ENCODE peak calls at places on chromosomes 11 and 22, in five cellular contexts. One of them, this sample, is unnamed.

GRCh38 chr22:20238567-20239062 is 29.5 kb downstream of the RTN4R start:
- DNase-seq in upper lobe of right lung: peak; percentile 84
- DNase-seq in stimulated activated CD8-positive, alpha-beta memory T cell treated with anti-CD3 and anti-CD28 coated beads, Interleukin-15, amount 100 ng/mL, for 24 hours: no peak
- DNase-seq in lung: peak; percentile 60
- DNase-seq in hepatic stellate cell: peak; percentile 64
- DNase-seq in this sample: peak; percentile 44

GRCh38 chr11:129910360-129910759 is 15.0 kb upstream of the NFRKB start:
- DNase-seq in upper lobe of right lung: no peak
- DNase-seq in stimulated activated CD8-positive, alpha-beta memory T cell treated with anti-CD3 and anti-CD28 coated beads, Interleukin-15, amount 100 ng/mL, for 24 hours: no peak
- DNase-seq in lung: no peak
- DNase-seq in hepatic stellate cell: no peak
- DNase-seq in this sample: peak; percentile 36

GRCh38 chr11:27059431-27059830 is 18.8 kb downstream of the BBOX1 start:
- DNase-seq in upper lobe of right lung: no peak
- DNase-seq in stimulated activated CD8-positive, alpha-beta memory T cell treated with anti-CD3 and anti-CD28 coated beads, Interleukin-15, amount 100 ng/mL, for 24 hours: no peak
- DNase-seq in lung: no peak
- DNase-seq in hepatic stellate cell: no peak
- DNase-seq in this sample: no peak

GRCh38 chr11:42974510-42974909 is 337.3 kb upstream of the API5 start:
- DNase-seq in upper lobe of right lung: no peak
- DNase-seq in stimulated activated CD8-positive, alpha-beta memory T cell treated with anti-CD3 and anti-CD28 coated beads, Interleukin-15, amount 100 ng/mL, for 24 hours: no peak
- DNase-seq in lung: no peak
- DNase-seq in hepatic stellate cell: no peak
- DNase-seq in this sample: peak; percentile 48

GRCh38 chr11:34126959-34127848 is 21.8 kb downstream of the NAT10 start:
- DNase-seq in upper lobe of right lung: no peak
- DNase-seq in stimulated activated CD8-positive, alpha-beta memory T cell treated with anti-CD3 and anti-CD28 coated beads, Interleukin-15, amount 100 ng/mL, for 24 hours: no peak
- DNase-seq in lung: no peak
- DNase-seq in hepatic stellate cell: no peak
- DNase-seq in this sample: no peak

GRCh38 chr22:46579751-46580449 is 40.3 kb upstream of the GRAMD4 start:
- DNase-seq in upper lobe of right lung: peak; percentile 63
- DNase-seq in stimulated activated CD8-positive, alpha-beta memory T cell treated with anti-CD3 and anti-CD28 coated beads, Interleukin-15, amount 100 ng/mL, for 24 hours: no peak
- DNase-seq in lung: no peak
- DNase-seq in hepatic stellate cell: no peak
- DNase-seq in this sample: no peak

GRCh38 chr22:36221799-36222751 is 17.3 kb downstream of the APOL2 start:
- DNase-seq in upper lobe of right lung: no peak
- DNase-seq in stimulated activated CD8-positive, alpha-beta memory T cell treated with anti-CD3 and anti-CD28 coated beads, Interleukin-15, amount 100 ng/mL, for 24 hours: no peak
- DNase-seq in lung: peak; percentile 67
- DNase-seq in hepatic stellate cell: no peak
- DNase-seq in this sample: peak; percentile 35

GRCh38 chr11:134466035-134466908 is 54.2 kb upstream of the B3GAT1 start:
- DNase-seq in upper lobe of right lung: no peak
- DNase-seq in stimulated activated CD8-positive, alpha-beta memory T cell treated with anti-CD3 and anti-CD28 coated beads, Interleukin-15, amount 100 ng/mL, for 24 hours: no peak
- DNase-seq in lung: no peak
- DNase-seq in hepatic stellate cell: no peak
- DNase-seq in this sample: no peak

GRCh38 chr11:97201743-97202612 is 812.2 kb downstream of the JRKL start:
- DNase-seq in upper lobe of right lung: no peak
- DNase-seq in stimulated activated CD8-positive, alpha-beta memory T cell treated with anti-CD3 and anti-CD28 coated beads, Interleukin-15, amount 100 ng/mL, for 24 hours: no peak
- DNase-seq in lung: no peak
- DNase-seq in hepatic stellate cell: no peak
- DNase-seq in this sample: no peak

GRCh38 chr11:119684361-119685072 is 44.5 kb downstream of the NECTIN1 start:
- DNase-seq in upper lobe of right lung: no peak
- DNase-seq in stimulated activated CD8-positive, alpha-beta memory T cell treated with anti-CD3 and anti-CD28 coated beads, Interleukin-15, amount 100 ng/mL, for 24 hours: no peak
- DNase-seq in lung: no peak
- DNase-seq in hepatic stellate cell: peak; percentile 90
- DNase-seq in this sample: no peak

GRCh38 chr11:86888164-86888977 is 66.8 kb downstream of the FZD4 start:
- DNase-seq in upper lobe of right lung: no peak
- DNase-seq in stimulated activated CD8-positive, alpha-beta memory T cell treated with anti-CD3 and anti-CD28 coated beads, Interleukin-15, amount 100 ng/mL, for 24 hours: no peak
- DNase-seq in lung: no peak
- DNase-seq in hepatic stellate cell: no peak
- DNase-seq in this sample: no peak

GRCh38 chr22:24803064-24803542 is 2.9 kb upstream of the SGSM1 start:
- DNase-seq in upper lobe of right lung: peak; percentile 71
- DNase-seq in stimulated activated CD8-positive, alpha-beta memory T cell treated with anti-CD3 and anti-CD28 coated beads, Interleukin-15, amount 100 ng/mL, for 24 hours: peak; percentile 17
- DNase-seq in lung: peak; percentile 60
- DNase-seq in hepatic stellate cell: peak; percentile 69
- DNase-seq in this sample: peak; percentile 44

GRCh38 chr11:122796128-122796717 is 42.1 kb upstream of the CRTAM start:
- DNase-seq in upper lobe of right lung: peak; percentile 73
- DNase-seq in stimulated activated CD8-positive, alpha-beta memory T cell treated with anti-CD3 and anti-CD28 coated beads, Interleukin-15, amount 100 ng/mL, for 24 hours: peak; percentile 54
- DNase-seq in lung: peak; percentile 42
- DNase-seq in hepatic stellate cell: no peak
- DNase-seq in this sample: no peak

GRCh38 chr22:34850010-34850409 is 215.9 kb upstream of the ISX start:
- DNase-seq in upper lobe of right lung: no peak
- DNase-seq in stimulated activated CD8-positive, alpha-beta memory T cell treated with anti-CD3 and anti-CD28 coated beads, Interleukin-15, amount 100 ng/mL, for 24 hours: no peak
- DNase-seq in lung: no peak
- DNase-seq in hepatic stellate cell: no peak
- DNase-seq in this sample: no peak

GRCh38 chr11:29707924-29708323 is 308.9 kb downstream of the KCNA4 start:
- DNase-seq in upper lobe of right lung: no peak
- DNase-seq in stimulated activated CD8-positive, alpha-beta memory T cell treated with anti-CD3 and anti-CD28 coated beads, Interleukin-15, amount 100 ng/mL, for 24 hours: no peak
- DNase-seq in lung: no peak
- DNase-seq in hepatic stellate cell: no peak
- DNase-seq in this sample: no peak

GRCh38 chr11:134939046-134939445 is 527.0 kb upstream of the B3GAT1 start:
- DNase-seq in upper lobe of right lung: no peak
- DNase-seq in stimulated activated CD8-positive, alpha-beta memory T cell treated with anti-CD3 and anti-CD28 coated beads, Interleukin-15, amount 100 ng/mL, for 24 hours: no peak
- DNase-seq in lung: no peak
- DNase-seq in hepatic stellate cell: no peak
- DNase-seq in this sample: no peak

GRCh38 chr11:43543313-43543712 is 137.2 kb upstream of the HSD17B12 start:
- DNase-seq in upper lobe of right lung: no peak
- DNase-seq in stimulated activated CD8-positive, alpha-beta memory T cell treated with anti-CD3 and anti-CD28 coated beads, Interleukin-15, amount 100 ng/mL, for 24 hours: no peak
- DNase-seq in lung: no peak
- DNase-seq in hepatic stellate cell: no peak
- DNase-seq in this sample: no peak

GRCh38 chr11:119019996-119020395 is 1.4 kb downstream of the TRAPPC4 start:
- DNase-seq in upper lobe of right lung: no peak
- DNase-seq in stimulated activated CD8-positive, alpha-beta memory T cell treated with anti-CD3 and anti-CD28 coated beads, Interleukin-15, amount 100 ng/mL, for 24 hours: no peak
- DNase-seq in lung: no peak
- DNase-seq in hepatic stellate cell: no peak
- DNase-seq in this sample: no peak

GRCh38 chr22:20324139-20324516 is 4.3 kb upstream of the DGCR6L start:
- DNase-seq in upper lobe of right lung: no peak
- DNase-seq in stimulated activated CD8-positive, alpha-beta memory T cell treated with anti-CD3 and anti-CD28 coated beads, Interleukin-15, amount 100 ng/mL, for 24 hours: no peak
- DNase-seq in lung: no peak
- DNase-seq in hepatic stellate cell: no peak
- DNase-seq in this sample: no peak

GRCh38 chr11:70019576-70020011 is 58.5 kb upstream of the ANO1 start:
- DNase-seq in upper lobe of right lung: no peak
- DNase-seq in stimulated activated CD8-positive, alpha-beta memory T cell treated with anti-CD3 and anti-CD28 coated beads, Interleukin-15, amount 100 ng/mL, for 24 hours: no peak
- DNase-seq in lung: no peak
- DNase-seq in hepatic stellate cell: no peak
- DNase-seq in this sample: no peak

GRCh38 chr11:117604349-117604995 is 192.5 kb downstream of the DSCAML1 start:
- DNase-seq in upper lobe of right lung: no peak
- DNase-seq in stimulated activated CD8-positive, alpha-beta memory T cell treated with anti-CD3 and anti-CD28 coated beads, Interleukin-15, amount 100 ng/mL, for 24 hours: no peak
- DNase-seq in lung: no peak
- DNase-seq in hepatic stellate cell: no peak
- DNase-seq in this sample: no peak

GRCh38 chr22:47395481-47395880 is 633.0 kb downstream of the TBC1D22A start:
- DNase-seq in upper lobe of right lung: peak; percentile 46
- DNase-seq in stimulated activated CD8-positive, alpha-beta memory T cell treated with anti-CD3 and anti-CD28 coated beads, Interleukin-15, amount 100 ng/mL, for 24 hours: no peak
- DNase-seq in lung: no peak
- DNase-seq in hepatic stellate cell: no peak
- DNase-seq in this sample: no peak

GRCh38 chr11:20601221-20601914 is 2.0 kb downstream of the SLC6A5 start:
- DNase-seq in upper lobe of right lung: no peak
- DNase-seq in stimulated activated CD8-positive, alpha-beta memory T cell treated with anti-CD3 and anti-CD28 coated beads, Interleukin-15, amount 100 ng/mL, for 24 hours: no peak
- DNase-seq in lung: no peak
- DNase-seq in hepatic stellate cell: no peak
- DNase-seq in this sample: no peak

GRCh38 chr11:84012171-84012826 is 726.1 kb upstream of the CCDC90B start:
- DNase-seq in upper lobe of right lung: no peak
- DNase-seq in stimulated activated CD8-positive, alpha-beta memory T cell treated with anti-CD3 and anti-CD28 coated beads, Interleukin-15, amount 100 ng/mL, for 24 hours: no peak
- DNase-seq in lung: no peak
- DNase-seq in hepatic stellate cell: no peak
- DNase-seq in this sample: no peak

GRCh38 chr11:65592840-65593517 is 2.6 kb downstream of the KCNK7 start:
- DNase-seq in upper lobe of right lung: no peak
- DNase-seq in stimulated activated CD8-positive, alpha-beta memory T cell treated with anti-CD3 and anti-CD28 coated beads, Interleukin-15, amount 100 ng/mL, for 24 hours: no peak
- DNase-seq in lung: no peak
- DNase-seq in hepatic stellate cell: no peak
- DNase-seq in this sample: no peak

GRCh38 chr11:3942956-3943497 is 87.6 kb downstream of the STIM1 start:
- DNase-seq in upper lobe of right lung: no peak
- DNase-seq in stimulated activated CD8-positive, alpha-beta memory T cell treated with anti-CD3 and anti-CD28 coated beads, Interleukin-15, amount 100 ng/mL, for 24 hours: no peak
- DNase-seq in lung: no peak
- DNase-seq in hepatic stellate cell: no peak
- DNase-seq in this sample: no peak

GRCh38 chr22:37965940-37966664 is 12.6 kb downstream of the POLR2F start:
- DNase-seq in upper lobe of right lung: no peak
- DNase-seq in stimulated activated CD8-positive, alpha-beta memory T cell treated with anti-CD3 and anti-CD28 coated beads, Interleukin-15, amount 100 ng/mL, for 24 hours: no peak
- DNase-seq in lung: no peak
- DNase-seq in hepatic stellate cell: peak; percentile 46
- DNase-seq in this sample: no peak

GRCh38 chr22:30206964-30207363 is 39.6 kb downstream of the LIF start:
- DNase-seq in upper lobe of right lung: no peak
- DNase-seq in stimulated activated CD8-positive, alpha-beta memory T cell treated with anti-CD3 and anti-CD28 coated beads, Interleukin-15, amount 100 ng/mL, for 24 hours: no peak
- DNase-seq in lung: peak; percentile 55
- DNase-seq in hepatic stellate cell: peak; percentile 92
- DNase-seq in this sample: no peak

This sample was measured in NT2/D1.